ENCODE peak calls at places on chromosomes 5 and 9, in nine cellular contexts. One of them, this sample, is unnamed.

GRCh38 chr5:91269198-91269597 is 113.9 kb downstream of the ARRDC3 start:
- DNase-seq in activated naive CD4-positive, alpha-beta T cell: no peak
- DNase-seq in GM20000: no peak
- DNase-seq in HuH-7: no peak
- DNase-seq in stimulated activated CD4-positive, alpha-beta T cell treated with anti-CD3 and anti-CD28 coated beads, TNF-alpha, amount 100 ng/mL, for 1 hour: no peak
- DNase-seq in T-helper 9 cell: no peak
- DNase-seq in GM12891: no peak
- DNase-seq in stimulated activated CD8-positive, alpha-beta memory T cell treated with anti-CD3 and anti-CD28 coated beads, Interleukin-4, amount 100 ng/mL, for 1 hour: no peak
- DNase-seq in left kidney: no peak
- DNase-seq in this sample: no peak

GRCh38 chr5:35956429-35956828 is 18.0 kb upstream of the CAPSL start:
- DNase-seq in GM20000: no peak
- DNase-seq in activated naive CD4-positive, alpha-beta T cell: no peak
- DNase-seq in GM12891: no peak
- DNase-seq in stimulated activated CD4-positive, alpha-beta T cell treated with anti-CD3 and anti-CD28 coated beads, TNF-alpha, amount 100 ng/mL, for 1 hour: no peak
- DNase-seq in HuH-7: no peak
- DNase-seq in left kidney: no peak
- DNase-seq in T-helper 9 cell: no peak
- DNase-seq in stimulated activated CD8-positive, alpha-beta memory T cell treated with anti-CD3 and anti-CD28 coated beads, Interleukin-4, amount 100 ng/mL, for 1 hour: no peak
- DNase-seq in this sample: no peak

GRCh38 chr5:72267685-72268084 is 52.4 kb downstream of the MRPS27 start:
- DNase-seq in GM20000: no peak
- DNase-seq in GM12891: no peak
- DNase-seq in activated naive CD4-positive, alpha-beta T cell: no peak
- DNase-seq in stimulated activated CD4-positive, alpha-beta T cell treated with anti-CD3 and anti-CD28 coated beads, TNF-alpha, amount 100 ng/mL, for 1 hour: no peak
- DNase-seq in HuH-7: no peak
- DNase-seq in T-helper 9 cell: no peak
- DNase-seq in left kidney: no peak
- DNase-seq in stimulated activated CD8-positive, alpha-beta memory T cell treated with anti-CD3 and anti-CD28 coated beads, Interleukin-4, amount 100 ng/mL, for 1 hour: no peak
- DNase-seq in this sample: no peak

GRCh38 chr9:136287960-136288753 is 15.7 kb downstream of the CCDC187 start:
- DNase-seq in stimulated activated CD4-positive, alpha-beta T cell treated with anti-CD3 and anti-CD28 coated beads, TNF-alpha, amount 100 ng/mL, for 1 hour: no peak
- DNase-seq in GM20000: no peak
- DNase-seq in GM12891: no peak
- DNase-seq in left kidney: no peak
- DNase-seq in stimulated activated CD8-positive, alpha-beta memory T cell treated with anti-CD3 and anti-CD28 coated beads, Interleukin-4, amount 100 ng/mL, for 1 hour: no peak
- DNase-seq in HuH-7: no peak
- DNase-seq in T-helper 9 cell: no peak
- DNase-seq in activated naive CD4-positive, alpha-beta T cell: no peak
- DNase-seq in this sample: no peak

GRCh38 chr9:86126998-86127972 is 27.9 kb upstream of the GOLM1 start:
- DNase-seq in T-helper 9 cell: no peak
- DNase-seq in HuH-7: peak
- DNase-seq in GM20000: no peak
- DNase-seq in activated naive CD4-positive, alpha-beta T cell: no peak
- DNase-seq in stimulated activated CD4-positive, alpha-beta T cell treated with anti-CD3 and anti-CD28 coated beads, TNF-alpha, amount 100 ng/mL, for 1 hour: no peak
- DNase-seq in stimulated activated CD8-positive, alpha-beta memory T cell treated with anti-CD3 and anti-CD28 coated beads, Interleukin-4, amount 100 ng/mL, for 1 hour: no peak
- DNase-seq in left kidney: peak
- DNase-seq in GM12891: no peak
- DNase-seq in this sample: no peak

GRCh38 chr9:19782005-19782404 is 6.8 kb downstream of the SLC24A2 start:
- DNase-seq in GM12891: no peak
- DNase-seq in GM20000: no peak
- DNase-seq in stimulated activated CD4-positive, alpha-beta T cell treated with anti-CD3 and anti-CD28 coated beads, TNF-alpha, amount 100 ng/mL, for 1 hour: no peak
- DNase-seq in activated naive CD4-positive, alpha-beta T cell: no peak
- DNase-seq in T-helper 9 cell: no peak
- DNase-seq in stimulated activated CD8-positive, alpha-beta memory T cell treated with anti-CD3 and anti-CD28 coated beads, Interleukin-4, amount 100 ng/mL, for 1 hour: no peak
- DNase-seq in HuH-7: peak
- DNase-seq in left kidney: peak
- DNase-seq in this sample: no peak

GRCh38 chr9:124125590-124126047 is 114.1 kb downstream of the LHX2 start:
- DNase-seq in GM20000: no peak
- DNase-seq in stimulated activated CD8-positive, alpha-beta memory T cell treated with anti-CD3 and anti-CD28 coated beads, Interleukin-4, amount 100 ng/mL, for 1 hour: no peak
- DNase-seq in HuH-7: no peak
- DNase-seq in left kidney: peak
- DNase-seq in T-helper 9 cell: no peak
- DNase-seq in GM12891: no peak
- DNase-seq in stimulated activated CD4-positive, alpha-beta T cell treated with anti-CD3 and anti-CD28 coated beads, TNF-alpha, amount 100 ng/mL, for 1 hour: no peak
- DNase-seq in activated naive CD4-positive, alpha-beta T cell: no peak
- DNase-seq in this sample: no peak

GRCh38 chr9:116344416-116344815 is 190.8 kb downstream of the PAPPA start:
- DNase-seq in left kidney: no peak
- DNase-seq in stimulated activated CD8-positive, alpha-beta memory T cell treated with anti-CD3 and anti-CD28 coated beads, Interleukin-4, amount 100 ng/mL, for 1 hour: no peak
- DNase-seq in GM12891: no peak
- DNase-seq in stimulated activated CD4-positive, alpha-beta T cell treated with anti-CD3 and anti-CD28 coated beads, TNF-alpha, amount 100 ng/mL, for 1 hour: no peak
- DNase-seq in GM20000: no peak
- DNase-seq in HuH-7: no peak
- DNase-seq in activated naive CD4-positive, alpha-beta T cell: no peak
- DNase-seq in T-helper 9 cell: no peak
- DNase-seq in this sample: no peak

GRCh38 chr9:18595597-18595996 is 121.6 kb downstream of the ADAMTSL1 start:
- DNase-seq in stimulated activated CD8-positive, alpha-beta memory T cell treated with anti-CD3 and anti-CD28 coated beads, Interleukin-4, amount 100 ng/mL, for 1 hour: no peak
- DNase-seq in GM20000: no peak
- DNase-seq in stimulated activated CD4-positive, alpha-beta T cell treated with anti-CD3 and anti-CD28 coated beads, TNF-alpha, amount 100 ng/mL, for 1 hour: no peak
- DNase-seq in HuH-7: no peak
- DNase-seq in left kidney: no peak
- DNase-seq in T-helper 9 cell: no peak
- DNase-seq in activated naive CD4-positive, alpha-beta T cell: no peak
- DNase-seq in GM12891: no peak
- DNase-seq in this sample: no peak

GRCh38 chr9:88532320-88532719 is 2.7 kb upstream of the NXNL2 start:
- DNase-seq in T-helper 9 cell: no peak
- DNase-seq in stimulated activated CD4-positive, alpha-beta T cell treated with anti-CD3 and anti-CD28 coated beads, TNF-alpha, amount 100 ng/mL, for 1 hour: no peak
- DNase-seq in GM12891: no peak
- DNase-seq in GM20000: no peak
- DNase-seq in stimulated activated CD8-positive, alpha-beta memory T cell treated with anti-CD3 and anti-CD28 coated beads, Interleukin-4, amount 100 ng/mL, for 1 hour: no peak
- DNase-seq in activated naive CD4-positive, alpha-beta T cell: no peak
- DNase-seq in left kidney: peak
- DNase-seq in HuH-7: peak
- DNase-seq in this sample: no peak

GRCh38 chr9:100074093-100074492 is 24.7 kb downstream of the ERP44 start:
- DNase-seq in T-helper 9 cell: no peak
- DNase-seq in GM12891: no peak
- DNase-seq in HuH-7: no peak
- DNase-seq in activated naive CD4-positive, alpha-beta T cell: no peak
- DNase-seq in left kidney: no peak
- DNase-seq in GM20000: no peak
- DNase-seq in stimulated activated CD4-positive, alpha-beta T cell treated with anti-CD3 and anti-CD28 coated beads, TNF-alpha, amount 100 ng/mL, for 1 hour: no peak
- DNase-seq in stimulated activated CD8-positive, alpha-beta memory T cell treated with anti-CD3 and anti-CD28 coated beads, Interleukin-4, amount 100 ng/mL, for 1 hour: no peak
- DNase-seq in this sample: no peak

GRCh38 chr9:111983484-111983908 is 86.9 kb downstream of the UGCG start:
- DNase-seq in GM12891: peak
- DNase-seq in stimulated activated CD8-positive, alpha-beta memory T cell treated with anti-CD3 and anti-CD28 coated beads, Interleukin-4, amount 100 ng/mL, for 1 hour: no peak
- DNase-seq in GM20000: peak
- DNase-seq in activated naive CD4-positive, alpha-beta T cell: no peak
- DNase-seq in T-helper 9 cell: no peak
- DNase-seq in left kidney: no peak
- DNase-seq in stimulated activated CD4-positive, alpha-beta T cell treated with anti-CD3 and anti-CD28 coated beads, TNF-alpha, amount 100 ng/mL, for 1 hour: no peak
- DNase-seq in HuH-7: no peak
- DNase-seq in this sample: peak

GRCh38 chr5:29697786-29698414 is 1495.6 kb upstream of the CDH6 start:
- DNase-seq in activated naive CD4-positive, alpha-beta T cell: no peak
- DNase-seq in stimulated activated CD4-positive, alpha-beta T cell treated with anti-CD3 and anti-CD28 coated beads, TNF-alpha, amount 100 ng/mL, for 1 hour: no peak
- DNase-seq in stimulated activated CD8-positive, alpha-beta memory T cell treated with anti-CD3 and anti-CD28 coated beads, Interleukin-4, amount 100 ng/mL, for 1 hour: no peak
- DNase-seq in GM12891: no peak
- DNase-seq in HuH-7: peak
- DNase-seq in GM20000: no peak
- DNase-seq in T-helper 9 cell: no peak
- DNase-seq in left kidney: peak
- DNase-seq in this sample: no peak

GRCh38 chr5:133265720-133266575 is 214.1 kb downstream of the HSPA4 start:
- DNase-seq in stimulated activated CD8-positive, alpha-beta memory T cell treated with anti-CD3 and anti-CD28 coated beads, Interleukin-4, amount 100 ng/mL, for 1 hour: no peak
- DNase-seq in GM20000: no peak
- DNase-seq in activated naive CD4-positive, alpha-beta T cell: no peak
- DNase-seq in T-helper 9 cell: no peak
- DNase-seq in left kidney: no peak
- DNase-seq in HuH-7: no peak
- DNase-seq in stimulated activated CD4-positive, alpha-beta T cell treated with anti-CD3 and anti-CD28 coated beads, TNF-alpha, amount 100 ng/mL, for 1 hour: no peak
- DNase-seq in GM12891: no peak
- DNase-seq in this sample: no peak

GRCh38 chr9:104094534-104095020 is 468 bp downstream of the SMC2 start:
- DNase-seq in left kidney: no peak
- DNase-seq in GM12891: no peak
- DNase-seq in stimulated activated CD8-positive, alpha-beta memory T cell treated with anti-CD3 and anti-CD28 coated beads, Interleukin-4, amount 100 ng/mL, for 1 hour: no peak
- DNase-seq in activated naive CD4-positive, alpha-beta T cell: no peak
- DNase-seq in GM20000: no peak
- DNase-seq in HuH-7: peak
- DNase-seq in T-helper 9 cell: no peak
- DNase-seq in stimulated activated CD4-positive, alpha-beta T cell treated with anti-CD3 and anti-CD28 coated beads, TNF-alpha, amount 100 ng/mL, for 1 hour: no peak
- DNase-seq in this sample: no peak